ENCODE peak calls at places on chromosomes 1 and 21, in five cellular contexts. F, J, L, Q and Z are unnamed samples.

GRCh38 chr1:4170953-4171352 is 270.9 kb upstream of the C1orf174 start:
- DNase-seq in F (no peak), J (no peak), L (no peak), Q (no peak), Z (no peak)

GRCh38 chr1:177650947-177651346 is 318.9 kb downstream of the SEC16B start:
- DNase-seq in F (no peak), J (no peak), L (no peak), Q (no peak), Z (no peak)

GRCh38 chr1:37498872-37499617 is 15.5 kb downstream of the MEAF6 start:
- DNase-seq in F (no peak), J (peak), L (peak), Q (peak), Z (no peak)

GRCh38 chr1:226548281-226549093 is at the start of gene STUM:
- DNase-seq in F (peak), J (no peak), L (peak), Q (peak), Z (no peak)

GRCh38 chr1:18947570-18947969 is 8.9 kb downstream of the IFFO2 start:
- DNase-seq in F (no peak), J (no peak), L (no peak), Q (no peak), Z (no peak)

GRCh38 chr1:181044449-181044966 is 10.7 kb downstream of the MR1 start:
- DNase-seq in F (no peak), J (peak), L (peak), Q (no peak), Z (peak)

GRCh38 chr1:33512612-33513011 is 40.2 kb downstream of the ZSCAN20 start:
- DNase-seq in F (no peak), J (no peak), L (no peak), Q (no peak), Z (no peak)

GRCh38 chr1:39047374-39048229 is 21.5 kb downstream of the NDUFS5 start:
- DNase-seq in F (no peak), J (peak), L (no peak), Q (peak), Z (no peak)

GRCh38 chr1:25854554-25854953 is 4.7 kb downstream of the AUNIP start:
- DNase-seq in F (no peak), J (no peak), L (no peak), Q (no peak), Z (no peak)

GRCh38 chr21:33402011-33402979 is 918 bp upstream of the IFNGR2 start:
- DNase-seq in F (no peak), J (peak), L (peak), Q (peak), Z (no peak)

GRCh38 chr1:40416709-40417108 is 33.6 kb upstream of the ZFP69B start:
- DNase-seq in F (no peak), J (no peak), L (no peak), Q (no peak), Z (no peak)

GRCh38 chr1:96309783-96310182 is 411.8 kb upstream of the PTBP2 start:
- DNase-seq in F (no peak), J (peak), L (no peak), Q (peak), Z (no peak)

GRCh38 chr1:185431612-185432011 is 114.6 kb upstream of the IVNS1ABP start:
- DNase-seq in F (no peak), J (no peak), L (no peak), Q (no peak), Z (no peak)

GRCh38 chr1:204391629-204392028 is 20.0 kb downstream of the PPP1R15B start:
- DNase-seq in F (no peak), J (no peak), L (no peak), Q (no peak), Z (no peak)

GRCh38 chr1:50620680-50621329 is 197.6 kb upstream of the DMRTA2 start:
- DNase-seq in F (no peak), J (peak), L (peak), Q (peak), Z (peak)

GRCh38 chr1:24605534-24606295 is 37.4 kb upstream of the SRRM1 start:
- DNase-seq in F (no peak), J (no peak), L (no peak), Q (no peak), Z (no peak)

GRCh38 chr1:194776657-194777056 is 1590.2 kb upstream of the B3GALT2 start:
- DNase-seq in F (no peak), J (no peak), L (no peak), Q (no peak), Z (no peak)

GRCh38 chr21:41601573-41602371 is 93.8 kb upstream of the TMPRSS2 start:
- DNase-seq in F (no peak), J (peak), L (no peak), Q (no peak), Z (no peak)

GRCh38 chr1:232872738-232873137 is 67.5 kb downstream of the MAP10 start:
- DNase-seq in F (no peak), J (no peak), L (no peak), Q (no peak), Z (no peak)

GRCh38 chr1:24992761-24993211 is 62.7 kb upstream of the RUNX3 start:
- DNase-seq in F (peak), J (no peak), L (no peak), Q (no peak), Z (no peak)

GRCh38 chr1:236619398-236619797 is 15.1 kb upstream of the HEATR1 start:
- DNase-seq in F (no peak), J (no peak), L (no peak), Q (no peak), Z (no peak)

GRCh38 chr1:222897527-222898190 is 82.8 kb downstream of the DISP1 start:
- DNase-seq in F (no peak), J (peak), L (no peak), Q (peak), Z (no peak)

GRCh38 chr1:159184201-159184600 is 12.8 kb downstream of the CADM3 start:
- DNase-seq in F (no peak), J (no peak), L (no peak), Q (no peak), Z (no peak)

GRCh38 chr1:67682659-67683197 is 2.3 kb upstream of the GADD45A start:
- DNase-seq in F (no peak), J (peak), L (no peak), Q (peak), Z (no peak)

GRCh38 chr1:75529488-75529887 is 81.4 kb downstream of the SLC44A5 start:
- DNase-seq in F (no peak), J (no peak), L (no peak), Q (no peak), Z (no peak)

GRCh38 chr21:15775981-15776380 is 46.2 kb downstream of the USP25 start:
- DNase-seq in F (no peak), J (peak), L (no peak), Q (peak), Z (no peak)

DNA sequence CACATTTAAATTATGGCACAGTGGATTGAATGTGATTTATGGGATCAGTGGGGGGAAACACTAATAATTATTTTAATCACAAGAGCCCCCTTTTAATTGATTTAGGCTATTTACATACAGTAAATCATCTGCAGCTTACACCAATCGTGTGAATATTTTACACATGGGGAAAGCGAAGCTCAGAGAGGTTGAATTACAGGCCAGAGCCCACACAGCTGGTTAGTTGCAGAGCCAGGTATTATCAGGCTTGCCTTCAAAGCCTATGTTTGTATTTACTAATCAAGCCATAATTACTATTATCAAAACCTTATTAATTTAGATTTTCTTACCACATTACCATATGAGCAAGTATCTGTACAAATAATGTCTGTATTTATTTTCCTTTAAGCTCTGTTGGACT is 749 bp downstream of the SDCCAG8 start:
- DNase-seq in F (no peak), J (no peak), L (no peak), Q (no peak), Z (no peak)
- H3K4me3 ChIP-seq in F (peak), J (peak), L (peak), Q (peak), Z (peak)

DNA sequence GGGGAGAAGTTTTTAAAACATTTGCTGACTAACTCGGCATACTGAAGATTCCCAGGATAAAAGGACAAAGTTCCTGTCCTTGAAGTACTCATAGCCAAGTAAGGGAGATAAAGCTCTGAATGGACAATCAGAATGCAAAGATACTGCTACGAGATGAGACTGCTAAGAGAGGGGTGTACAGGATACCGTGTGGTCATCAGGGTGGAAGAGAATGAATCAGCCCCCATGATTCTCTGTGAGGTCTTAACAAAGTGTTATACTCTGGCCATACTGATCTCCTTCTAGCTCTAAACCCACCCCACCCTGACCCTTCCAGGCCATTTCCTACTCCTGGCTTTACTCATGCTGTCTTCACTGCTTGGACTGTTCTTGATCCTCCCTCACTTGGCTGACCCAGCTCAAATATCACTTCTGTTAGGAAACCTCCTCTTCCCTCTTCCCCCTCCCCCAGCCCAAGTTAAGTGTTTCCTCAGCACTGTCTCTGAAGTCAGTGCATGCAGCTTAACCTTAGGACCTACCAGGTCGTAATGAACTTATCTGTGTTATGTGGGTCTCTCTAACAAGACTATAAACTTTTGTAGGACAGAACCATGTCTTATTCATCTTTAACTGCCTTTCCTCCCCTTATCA is 15.8 kb upstream of the MAGOH start:
- DNase-seq in F (no peak), J (peak), L (no peak), Q (peak), Z (no peak)
- H3K4me3 ChIP-seq in F (no peak), J (no peak), L (no peak), Q (no peak), Z (no peak)

DNA sequence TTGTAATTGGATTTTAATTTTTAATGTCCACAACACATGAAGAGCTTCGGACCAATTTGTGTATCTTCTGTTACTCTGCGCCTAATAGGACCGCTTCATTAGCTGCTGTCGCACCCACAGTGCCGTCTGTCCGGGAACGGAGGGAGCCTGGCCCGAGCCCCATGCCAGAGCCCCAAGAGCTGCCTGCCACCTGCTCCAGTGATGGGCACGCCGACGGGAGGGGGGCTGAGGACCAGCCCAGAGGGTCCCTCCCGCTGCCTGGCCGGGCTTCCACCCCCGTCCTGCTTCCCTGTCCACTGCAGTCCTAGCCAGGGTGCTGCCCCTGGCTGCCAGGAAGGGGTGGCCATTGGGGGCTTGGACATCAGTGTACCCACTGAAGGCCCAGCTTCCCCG is 30.3 kb upstream of the PLCH2 start:
- DNase-seq in F (no peak), J (no peak), L (no peak), Q (no peak), Z (no peak)
- H3K4me3 ChIP-seq in F (no peak), J (no peak), L (no peak), Q (no peak), Z (no peak)

DNA sequence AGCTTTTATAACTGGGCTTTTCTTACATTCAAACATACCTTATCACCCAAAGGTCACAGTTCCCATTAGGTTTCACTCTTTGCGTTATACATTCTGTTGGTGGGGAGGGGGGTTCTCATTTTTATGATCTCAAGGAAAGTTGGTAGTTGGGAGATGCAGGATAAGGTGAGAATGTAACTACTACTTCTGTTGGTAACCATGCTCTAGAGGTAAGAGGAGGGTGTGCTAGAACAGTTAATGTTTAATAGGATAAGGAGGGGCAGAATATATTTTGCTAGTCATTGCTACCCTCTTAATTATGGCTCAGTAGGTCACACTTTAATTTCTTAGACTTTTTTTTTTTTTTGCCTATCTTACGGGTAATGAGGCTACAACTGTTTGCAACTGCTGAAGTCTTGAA is 10.7 kb downstream of the YBX1 start:
- DNase-seq in F (no peak), J (no peak), L (no peak), Q (no peak), Z (no peak)
- H3K4me3 ChIP-seq in F (no peak), J (no peak), L (no peak), Q (no peak), Z (no peak)